ENCODE peak calls at places on chromosomes 4 and X, in five cellular contexts. C is stimulated activated CD4-positive, alpha-beta T cell treated with anti-CD3 and anti-CD28 coated beads, Interleukin-2, amount 100 ng/mL, for 48 hours; L is omental fat pad; F is activated CD4-positive, alpha-beta T cell treated with anti-CD3 and anti-CD28 coated beads for 48 hours; D is GM04504. E is an unnamed sample.
A peak's percentile ranks its signal among the peaks of the same experiment; 100 is the strongest.

GRCh38 chr4:151730003-151730559 is 30.7 kb downstream of the GATB start:
- DNase-seq in C (no peak), L (no peak), F (no peak), D (no peak), E (no peak)

GRCh38 chr4:88138561-88138960 is 19.9 kb downstream of the ABCG2 start:
- DNase-seq in C (no peak), L (no peak), F (no peak), D (peak; percentile 74), E (no peak)

GRCh38 chr4:158913766-158914165 is 144.9 kb downstream of the FNIP2 start:
- DNase-seq in C (no peak), L (no peak), F (no peak), D (no peak), E (no peak)

GRCh38 chrX:84724576-84724975 is 222.3 kb upstream of the HDX start:
- DNase-seq in C (no peak), L (no peak), F (no peak), D (no peak), E (no peak)

GRCh38 chr4:151455212-151455611 is 46.2 kb downstream of the FHIP1A start:
- DNase-seq in C (no peak), L (no peak), F (no peak), D (no peak), E (no peak)

GRCh38 chr4:143883529-143883928 is 21.8 kb downstream of the GYPE start:
- DNase-seq in C (no peak), L (no peak), F (no peak), D (no peak), E (no peak)

GRCh38 chr4:176393306-176394013 is 73.7 kb downstream of the SPCS3 start:
- DNase-seq in C (no peak), L (no peak), F (no peak), D (no peak), E (no peak)

GRCh38 chrX:141180851-141181250 is 3.9 kb upstream of the LDOC1 start:
- DNase-seq in C (no peak), L (no peak), F (no peak), D (no peak), E (no peak)

GRCh38 chr4:74474345-74475099 is 29.6 kb downstream of the AREG start:
- DNase-seq in C (no peak), L (no peak), F (no peak), D (no peak), E (no peak)

GRCh38 chrX:33415454-33415853 is 204.1 kb upstream of the DMD start:
- DNase-seq in C (no peak), L (no peak), F (no peak), D (no peak), E (no peak)

GRCh38 chr4:129344058-129344457 is 248.1 kb downstream of the C4orf33 start:
- DNase-seq in C (peak; percentile 0), L (no peak), F (peak; percentile 9), D (no peak), E (peak; percentile 1)

GRCh38 chrX:84876876-84877275 is 126.8 kb upstream of the APOOL start:
- DNase-seq in C (no peak), L (no peak), F (no peak), D (no peak), E (no peak)

GRCh38 chr4:102612824-102613366 is 111.7 kb downstream of the NFKB1 start:
- DNase-seq in C (no peak), L (no peak), F (peak; percentile 62), D (no peak), E (no peak)

GRCh38 chrX:21369613-21370012 is 4.6 kb upstream of the CNKSR2 start:
- DNase-seq in C (no peak), L (no peak), F (no peak), D (no peak), E (no peak)

GRCh38 chrX:134601240-134601639 is 57.0 kb downstream of the PLAC1 start:
- DNase-seq in C (no peak), L (no peak), F (no peak), D (no peak), E (no peak)

GRCh38 chr4:175813126-175813715 is 1.2 kb upstream of the GPM6A start:
- DNase-seq in C (no peak), L (no peak), F (no peak), D (no peak), E (no peak)

E was measured in erythroblast.